ENCODE peak calls at places on chromosome 10, in five cellular contexts. P is brain microvascular endothelial cell, N is NCI-H1417, I is non-pigmented ciliary epithelial cell, S is T-helper 22 cell. R is an unnamed sample.

GRCh38 chr10:61628875-61629513 is 33.7 kb upstream of the CABCOCO1 start:
- DNase-seq in I (peak), S (no peak), P (peak), N (no peak), R (no peak)

GRCh38 chr10:3740157-3740871 is 44.7 kb downstream of the KLF6 start:
- DNase-seq in S (no peak), P (peak), I (no peak), N (peak), R (no peak)

GRCh38 chr10:13485623-13486022 is 43.2 kb downstream of the BEND7 start:
- DNase-seq in N (no peak), I (no peak), S (no peak), P (no peak), R (no peak)

GRCh38 chr10:63515002-63515763 is 6.0 kb upstream of the REEP3 start:
- DNase-seq in S (no peak), I (no peak), P (peak), N (no peak), R (no peak)

GRCh38 chr10:88408111-88408510 is 175.0 kb downstream of the RNLS start:
- DNase-seq in I (no peak), N (no peak), S (no peak), P (no peak), R (no peak)

GRCh38 chr10:124210263-124210662 is 116.9 kb upstream of the CHST15 start:
- DNase-seq in S (no peak), N (no peak), I (no peak), P (no peak), R (no peak)

GRCh38 chr10:92699518-92700272 is 9.9 kb downstream of the HHEX start:
- DNase-seq in S (no peak), I (no peak), N (peak), P (peak), R (no peak)

GRCh38 chr10:24947304-24948097 is 4.9 kb downstream of the PRTFDC1 start:
- DNase-seq in P (peak), S (no peak), N (no peak), I (no peak), R (no peak)

GRCh38 chr10:114534480-114535095 is 123.5 kb downstream of the ABLIM1 start:
- DNase-seq in P (no peak), N (no peak), S (no peak), I (no peak), R (no peak)

GRCh38 chr10:125004571-125005311 is 62.8 kb downstream of the ZRANB1 start:
- DNase-seq in P (no peak), S (no peak), N (no peak), I (no peak), R (no peak)

GRCh38 chr10:31999261-31999660 is 57.0 kb downstream of the KIF5B start:
- DNase-seq in P (no peak), I (no peak), S (no peak), N (no peak), R (no peak)

GRCh38 chr10:78542536-78542935 is 508.9 kb downstream of the RPS24 start:
- DNase-seq in N (no peak), S (no peak), I (no peak), P (no peak), R (no peak)

GRCh38 chr10:76649723-76650127 is 987.9 kb downstream of the KCNMA1 start:
- DNase-seq in S (no peak), I (peak), P (peak), N (no peak), R (no peak)

GRCh38 chr10:74991435-74991834 is 120.0 kb upstream of the SAMD8 start:
- DNase-seq in S (no peak), P (no peak), I (no peak), N (no peak), R (no peak)

GRCh38 chr10:102612964-102613275 is 31.4 kb upstream of the TRIM8 start:
- DNase-seq in S (peak), N (no peak), I (no peak), P (no peak), R (no peak)

GRCh38 chr10:70905071-70906021 is 17.0 kb upstream of the PCBD1 start:
- DNase-seq in P (no peak), S (no peak), I (no peak), N (no peak), R (no peak)

GRCh38 chr10:121579656-121580055 is 18.6 kb downstream of the FGFR2 start:
- DNase-seq in I (no peak), P (no peak), N (no peak), S (no peak), R (no peak)

GRCh38 chr10:480928-481551 is 208.4 kb downstream of the DIP2C start:
- DNase-seq in P (peak), S (no peak), I (no peak), N (peak), R (no peak)

GRCh38 chr10:18044976-18045720 is 93.4 kb downstream of the SLC39A12 start:
- DNase-seq in N (no peak), I (peak), P (peak), S (no peak), R (no peak)

R was measured in GOT3.